ENCODE peak calls at places on chromosome 2, in six cellular contexts. One of them, this sample, is unnamed.

GRCh38 chr2:211055438-211055837 is 499.0 kb downstream of the CPS1 start:
- DNase-seq in CD4-positive, alpha-beta memory T cell: no peak
- DNase-seq in CD8-positive, alpha-beta T cell: no peak
- DNase-seq in dorsolateral prefrontal cortex: no peak
- DNase-seq in pancreas: no peak
- DNase-seq in IMR-90: no peak
- DNase-seq in this sample: no peak

GRCh38 chr2:240213476-240214391 is 73.3 kb upstream of the OTOS start:
- DNase-seq in CD4-positive, alpha-beta memory T cell: no peak
- DNase-seq in CD8-positive, alpha-beta T cell: no peak
- DNase-seq in dorsolateral prefrontal cortex: peak; percentile 55
- DNase-seq in pancreas: peak; percentile 48
- DNase-seq in IMR-90: no peak
- DNase-seq in this sample: no peak

GRCh38 chr2:10078704-10079191 is 1.5 kb downstream of the CYS1 start:
- DNase-seq in CD4-positive, alpha-beta memory T cell: no peak
- DNase-seq in CD8-positive, alpha-beta T cell: no peak
- DNase-seq in dorsolateral prefrontal cortex: no peak
- DNase-seq in pancreas: no peak
- DNase-seq in IMR-90: no peak
- DNase-seq in this sample: no peak

GRCh38 chr2:19031642-19032041 is 326.8 kb downstream of the OSR1 start:
- DNase-seq in CD4-positive, alpha-beta memory T cell: no peak
- DNase-seq in CD8-positive, alpha-beta T cell: no peak
- DNase-seq in dorsolateral prefrontal cortex: no peak
- DNase-seq in pancreas: no peak
- DNase-seq in IMR-90: peak; percentile 52
- DNase-seq in this sample: no peak

GRCh38 chr2:240929364-240930095 is 23.4 kb downstream of the CROCC2 start:
- DNase-seq in CD4-positive, alpha-beta memory T cell: no peak
- DNase-seq in CD8-positive, alpha-beta T cell: no peak
- DNase-seq in dorsolateral prefrontal cortex: no peak
- DNase-seq in pancreas: peak; percentile 42
- DNase-seq in IMR-90: no peak
- DNase-seq in this sample: no peak

GRCh38 chr2:195468771-195469170 is 188.3 kb upstream of the SLC39A10 start:
- DNase-seq in CD4-positive, alpha-beta memory T cell: no peak
- DNase-seq in CD8-positive, alpha-beta T cell: no peak
- DNase-seq in dorsolateral prefrontal cortex: no peak
- DNase-seq in pancreas: no peak
- DNase-seq in IMR-90: peak; percentile 17
- DNase-seq in this sample: no peak

GRCh38 chr2:189751080-189751658 is 11.4 kb downstream of the OSGEPL1 start:
- DNase-seq in CD4-positive, alpha-beta memory T cell: peak; percentile 49
- DNase-seq in CD8-positive, alpha-beta T cell: peak; percentile 4
- DNase-seq in dorsolateral prefrontal cortex: no peak
- DNase-seq in pancreas: no peak
- DNase-seq in IMR-90: peak; percentile 25
- DNase-seq in this sample: no peak

GRCh38 chr2:46747297-46747818 is 168.2 kb downstream of the MCFD2 start:
- DNase-seq in CD4-positive, alpha-beta memory T cell: no peak
- DNase-seq in CD8-positive, alpha-beta T cell: no peak
- DNase-seq in dorsolateral prefrontal cortex: no peak
- DNase-seq in pancreas: no peak
- DNase-seq in IMR-90: peak; percentile 33
- DNase-seq in this sample: no peak

GRCh38 chr2:3679616-3680393 is 21.8 kb downstream of the ALLC start:
- DNase-seq in CD4-positive, alpha-beta memory T cell: no peak
- DNase-seq in CD8-positive, alpha-beta T cell: no peak
- DNase-seq in dorsolateral prefrontal cortex: no peak
- DNase-seq in pancreas: no peak
- DNase-seq in IMR-90: no peak
- DNase-seq in this sample: no peak

GRCh38 chr2:10897956-10898355 is 13.8 kb upstream of the KCNF1 start:
- DNase-seq in CD4-positive, alpha-beta memory T cell: no peak
- DNase-seq in CD8-positive, alpha-beta T cell: no peak
- DNase-seq in dorsolateral prefrontal cortex: no peak
- DNase-seq in pancreas: no peak
- DNase-seq in IMR-90: peak; percentile 74
- DNase-seq in this sample: no peak

GRCh38 chr2:156670104-156670503 is 233.9 kb downstream of the GPD2 start:
- DNase-seq in CD4-positive, alpha-beta memory T cell: no peak
- DNase-seq in CD8-positive, alpha-beta T cell: no peak
- DNase-seq in dorsolateral prefrontal cortex: no peak
- DNase-seq in pancreas: no peak
- DNase-seq in IMR-90: no peak
- DNase-seq in this sample: no peak

GRCh38 chr2:225398372-225398771 is 1.1 kb upstream of the NYAP2 start:
- DNase-seq in CD4-positive, alpha-beta memory T cell: no peak
- DNase-seq in CD8-positive, alpha-beta T cell: no peak
- DNase-seq in dorsolateral prefrontal cortex: no peak
- DNase-seq in pancreas: no peak
- DNase-seq in IMR-90: no peak
- DNase-seq in this sample: no peak

GRCh38 chr2:127576433-127577207 is 41.1 kb downstream of the MYO7B start:
- DNase-seq in CD4-positive, alpha-beta memory T cell: no peak
- DNase-seq in CD8-positive, alpha-beta T cell: no peak
- DNase-seq in dorsolateral prefrontal cortex: no peak
- DNase-seq in pancreas: peak; percentile 54
- DNase-seq in IMR-90: peak; percentile 56
- DNase-seq in this sample: no peak

GRCh38 chr2:128202791-128203190 is 111.8 kb downstream of the UGGT1 start:
- DNase-seq in CD4-positive, alpha-beta memory T cell: no peak
- DNase-seq in CD8-positive, alpha-beta T cell: no peak
- DNase-seq in dorsolateral prefrontal cortex: no peak
- DNase-seq in pancreas: no peak
- DNase-seq in IMR-90: peak; percentile 39
- DNase-seq in this sample: no peak

GRCh38 chr2:224584111-224584764 is 925 bp downstream of the CUL3 start:
- DNase-seq in CD4-positive, alpha-beta memory T cell: peak; percentile 21
- DNase-seq in CD8-positive, alpha-beta T cell: no peak
- DNase-seq in dorsolateral prefrontal cortex: no peak
- DNase-seq in pancreas: no peak
- DNase-seq in IMR-90: peak; percentile 38
- DNase-seq in this sample: no peak

GRCh38 chr2:237298323-237299118 is 115.4 kb downstream of the COL6A3 start:
- DNase-seq in CD4-positive, alpha-beta memory T cell: no peak
- DNase-seq in CD8-positive, alpha-beta T cell: no peak
- DNase-seq in dorsolateral prefrontal cortex: no peak
- DNase-seq in pancreas: no peak
- DNase-seq in IMR-90: peak; percentile 58
- DNase-seq in this sample: no peak

GRCh38 chr2:25250331-25251031 is 82.1 kb upstream of the POMC start:
- DNase-seq in CD4-positive, alpha-beta memory T cell: no peak
- DNase-seq in CD8-positive, alpha-beta T cell: no peak
- DNase-seq in dorsolateral prefrontal cortex: peak; percentile 79
- DNase-seq in pancreas: no peak
- DNase-seq in IMR-90: peak; percentile 92
- DNase-seq in this sample: peak; percentile 69

GRCh38 chr2:62305421-62306176 is 109.7 kb downstream of the B3GNT2 start:
- DNase-seq in CD4-positive, alpha-beta memory T cell: no peak
- DNase-seq in CD8-positive, alpha-beta T cell: no peak
- DNase-seq in dorsolateral prefrontal cortex: no peak
- DNase-seq in pancreas: no peak
- DNase-seq in IMR-90: no peak
- DNase-seq in this sample: no peak

GRCh38 chr2:42907835-42908234 is 115.5 kb upstream of the HAAO start:
- DNase-seq in CD4-positive, alpha-beta memory T cell: no peak
- DNase-seq in CD8-positive, alpha-beta T cell: no peak
- DNase-seq in dorsolateral prefrontal cortex: no peak
- DNase-seq in pancreas: no peak
- DNase-seq in IMR-90: no peak
- DNase-seq in this sample: no peak

GRCh38 chr2:27445615-27446014 is 3.4 kb downstream of the KRTCAP3 start:
- DNase-seq in CD4-positive, alpha-beta memory T cell: no peak
- DNase-seq in CD8-positive, alpha-beta T cell: no peak
- DNase-seq in dorsolateral prefrontal cortex: no peak
- DNase-seq in pancreas: no peak
- DNase-seq in IMR-90: no peak
- DNase-seq in this sample: no peak

GRCh38 chr2:47528874-47529273 is 125.9 kb downstream of the MSH2 start:
- DNase-seq in CD4-positive, alpha-beta memory T cell: no peak
- DNase-seq in CD8-positive, alpha-beta T cell: no peak
- DNase-seq in dorsolateral prefrontal cortex: no peak
- DNase-seq in pancreas: no peak
- DNase-seq in IMR-90: peak; percentile 36
- DNase-seq in this sample: no peak

GRCh38 chr2:30655660-30656059 is 151.6 kb downstream of the CAPN13 start:
- DNase-seq in CD4-positive, alpha-beta memory T cell: no peak
- DNase-seq in CD8-positive, alpha-beta T cell: no peak
- DNase-seq in dorsolateral prefrontal cortex: no peak
- DNase-seq in pancreas: no peak
- DNase-seq in IMR-90: peak; percentile 82
- DNase-seq in this sample: no peak

GRCh38 chr2:42367835-42368234 is 6.8 kb upstream of the COX7A2L start:
- DNase-seq in CD4-positive, alpha-beta memory T cell: no peak
- DNase-seq in CD8-positive, alpha-beta T cell: no peak
- DNase-seq in dorsolateral prefrontal cortex: no peak
- DNase-seq in pancreas: no peak
- DNase-seq in IMR-90: peak; percentile 12
- DNase-seq in this sample: no peak

GRCh38 chr2:221343524-221343923 is 228.6 kb downstream of the EPHA4 start:
- DNase-seq in CD4-positive, alpha-beta memory T cell: no peak
- DNase-seq in CD8-positive, alpha-beta T cell: no peak
- DNase-seq in dorsolateral prefrontal cortex: no peak
- DNase-seq in pancreas: no peak
- DNase-seq in IMR-90: no peak
- DNase-seq in this sample: no peak

GRCh38 chr2:232871418-232871834 is 1.4 kb downstream of the SNORC start:
- DNase-seq in CD4-positive, alpha-beta memory T cell: no peak
- DNase-seq in CD8-positive, alpha-beta T cell: no peak
- DNase-seq in dorsolateral prefrontal cortex: no peak
- DNase-seq in pancreas: no peak
- DNase-seq in IMR-90: no peak
- DNase-seq in this sample: no peak

GRCh38 chr2:214774108-214774507 is 35.4 kb downstream of the BARD1 start:
- DNase-seq in CD4-positive, alpha-beta memory T cell: no peak
- DNase-seq in CD8-positive, alpha-beta T cell: no peak
- DNase-seq in dorsolateral prefrontal cortex: no peak
- DNase-seq in pancreas: no peak
- DNase-seq in IMR-90: peak; percentile 86
- DNase-seq in this sample: no peak

GRCh38 chr2:132656213-132656612 is 13.8 kb downstream of the LYPD1 start:
- DNase-seq in CD4-positive, alpha-beta memory T cell: no peak
- DNase-seq in CD8-positive, alpha-beta T cell: no peak
- DNase-seq in dorsolateral prefrontal cortex: no peak
- DNase-seq in pancreas: no peak
- DNase-seq in IMR-90: peak; percentile 48
- DNase-seq in this sample: no peak

GRCh38 chr2:201452058-201452736 is 657 bp downstream of the STRADB start:
- DNase-seq in CD4-positive, alpha-beta memory T cell: no peak
- DNase-seq in CD8-positive, alpha-beta T cell: no peak
- DNase-seq in dorsolateral prefrontal cortex: no peak
- DNase-seq in pancreas: no peak
- DNase-seq in IMR-90: no peak
- DNase-seq in this sample: no peak

GRCh38 chr2:38115216-38116012 is 39.5 kb upstream of the CYP1B1 start:
- DNase-seq in CD4-positive, alpha-beta memory T cell: peak; percentile 28
- DNase-seq in CD8-positive, alpha-beta T cell: peak; percentile 28
- DNase-seq in dorsolateral prefrontal cortex: no peak
- DNase-seq in pancreas: peak; percentile 93
- DNase-seq in IMR-90: peak; percentile 51
- DNase-seq in this sample: peak; percentile 38
- H3K27ac ChIP-seq in CD4-positive, alpha-beta memory T cell: no peak overlapping the region
- H3K27ac ChIP-seq in CD8-positive, alpha-beta T cell: no peak overlapping the region
- H3K27ac ChIP-seq in dorsolateral prefrontal cortex: no peak overlapping the region
- H3K27ac ChIP-seq in pancreas: no peak overlapping the region
- H3K27ac ChIP-seq in IMR-90: no peak overlapping the region
- H3K27ac ChIP-seq in this sample: no peak overlapping the region

GRCh38 chr2:135657806-135658582 is 83.7 kb upstream of the UBXN4 start:
- DNase-seq in CD4-positive, alpha-beta memory T cell: peak; percentile 51
- DNase-seq in CD8-positive, alpha-beta T cell: peak; percentile 35
- DNase-seq in dorsolateral prefrontal cortex: no peak
- DNase-seq in pancreas: no peak
- DNase-seq in IMR-90: no peak
- DNase-seq in this sample: no peak
- H3K27ac ChIP-seq in CD4-positive, alpha-beta memory T cell: no peak overlapping the region
- H3K27ac ChIP-seq in CD8-positive, alpha-beta T cell: peak overlapping the region; percentile 80
- H3K27ac ChIP-seq in dorsolateral prefrontal cortex: no peak overlapping the region
- H3K27ac ChIP-seq in pancreas: no peak overlapping the region
- H3K27ac ChIP-seq in IMR-90: no peak overlapping the region
- H3K27ac ChIP-seq in this sample: no peak overlapping the region

GRCh38 chr2:54428401-54428800 is 27.7 kb upstream of the SPTBN1 start:
- DNase-seq in CD4-positive, alpha-beta memory T cell: no peak
- DNase-seq in CD8-positive, alpha-beta T cell: no peak
- DNase-seq in dorsolateral prefrontal cortex: no peak
- DNase-seq in pancreas: no peak
- DNase-seq in IMR-90: no peak
- DNase-seq in this sample: no peak
- H3K27ac ChIP-seq in CD4-positive, alpha-beta memory T cell: no peak overlapping the region
- H3K27ac ChIP-seq in CD8-positive, alpha-beta T cell: no peak overlapping the region
- H3K27ac ChIP-seq in dorsolateral prefrontal cortex: no peak overlapping the region
- H3K27ac ChIP-seq in pancreas: no peak overlapping the region
- H3K27ac ChIP-seq in IMR-90: no peak overlapping the region
- H3K27ac ChIP-seq in this sample: no peak overlapping the region

DNA sequence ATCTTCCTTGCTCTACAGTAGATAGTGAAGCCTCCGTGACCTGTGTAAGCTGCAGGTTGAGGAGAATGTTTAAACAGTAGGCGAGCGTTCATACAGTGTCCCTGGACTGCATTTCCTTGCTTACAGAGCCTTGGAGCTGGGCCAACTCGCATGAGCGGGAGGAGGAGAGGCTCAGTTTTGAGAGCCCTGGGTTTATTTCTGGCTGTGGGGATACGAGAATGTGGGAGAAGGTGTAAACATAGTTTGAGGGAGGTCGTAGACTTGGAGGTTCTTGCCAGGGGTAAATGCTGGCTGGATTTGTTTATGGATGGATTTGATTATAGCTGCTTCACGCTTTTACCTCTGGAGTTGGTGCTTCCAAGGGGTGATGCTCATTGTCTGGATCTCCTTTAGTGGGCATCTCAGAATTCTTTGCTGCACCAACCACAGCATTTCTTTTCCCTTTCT is 20.8 kb downstream of the CRIM1 start:
- DNase-seq in CD4-positive, alpha-beta memory T cell: no peak
- DNase-seq in CD8-positive, alpha-beta T cell: no peak
- DNase-seq in dorsolateral prefrontal cortex: peak; percentile 58
- DNase-seq in pancreas: peak; percentile 88
- DNase-seq in IMR-90: peak; percentile 60
- DNase-seq in this sample: peak; percentile 9
- H3K27ac ChIP-seq in CD4-positive, alpha-beta memory T cell: no peak overlapping the region
- H3K27ac ChIP-seq in CD8-positive, alpha-beta T cell: no peak overlapping the region
- H3K27ac ChIP-seq in dorsolateral prefrontal cortex: no peak overlapping the region
- H3K27ac ChIP-seq in pancreas: no peak overlapping the region
- H3K27ac ChIP-seq in IMR-90: no peak overlapping the region
- H3K27ac ChIP-seq in this sample: no peak overlapping the region

GRCh38 chr2:105600602-105600948 is 144.1 kb upstream of the NCK2 start:
- DNase-seq in CD4-positive, alpha-beta memory T cell: no peak
- DNase-seq in CD8-positive, alpha-beta T cell: no peak
- DNase-seq in dorsolateral prefrontal cortex: no peak
- DNase-seq in pancreas: no peak
- DNase-seq in IMR-90: no peak
- DNase-seq in this sample: no peak
- H3K27ac ChIP-seq in CD4-positive, alpha-beta memory T cell: no peak overlapping the region
- H3K27ac ChIP-seq in CD8-positive, alpha-beta T cell: no peak overlapping the region
- H3K27ac ChIP-seq in dorsolateral prefrontal cortex: no peak overlapping the region
- H3K27ac ChIP-seq in pancreas: no peak overlapping the region
- H3K27ac ChIP-seq in IMR-90: no peak overlapping the region
- H3K27ac ChIP-seq in this sample: no peak overlapping the region